ENCODE peak calls at places on chromosomes 11 and 22, in five cellular contexts. Y is cardiac muscle cell, A is breast epithelium, U is pancreas, T is endodermal cell. I is an unnamed sample.

GRCh38 chr11:76680517-76681425 is 10.2 kb upstream of the LRRC32 start:
- DNase-seq in Y (peak), A (no peak), U (peak), T (peak), I (no peak)

GRCh38 chr22:29606320-29606719 is 2.9 kb downstream of the NF2 start:
- DNase-seq in Y (no peak), A (no peak), U (no peak), T (no peak), I (no peak)

GRCh38 chr22:46050916-46051614 is 74.1 kb upstream of the WNT7B start:
- DNase-seq in Y (no peak), A (peak), U (peak), T (peak), I (no peak)

GRCh38 chr11:779955-780532 is 2.8 kb upstream of the GATD1 start:
- DNase-seq in Y (no peak), A (no peak), U (peak), T (no peak), I (no peak)

GRCh38 chr22:20143883-20144665 is 6.8 kb downstream of the CCDC188 start:
- DNase-seq in Y (no peak), A (no peak), U (no peak), T (no peak), I (no peak)

GRCh38 chr11:57311109-57311936 is 13.4 kb downstream of the TNKS1BP1 start:
- DNase-seq in Y (peak), A (peak), U (peak), T (peak), I (peak)

GRCh38 chr11:95711162-95711944 is 78.2 kb downstream of the FAM76B start:
- DNase-seq in Y (peak), A (no peak), U (no peak), T (no peak), I (peak)

GRCh38 chr22:36595154-36595553 is 66.2 kb upstream of the EIF3D start:
- DNase-seq in Y (no peak), A (no peak), U (no peak), T (peak), I (no peak)

GRCh38 chr22:49305966-49306631 is 521.6 kb downstream of the BRD1 start:
- DNase-seq in Y (no peak), A (peak), U (no peak), T (peak), I (no peak)

GRCh38 chr11:131240421-131240820 is 130.0 kb upstream of the NTM start:
- DNase-seq in Y (no peak), A (no peak), U (no peak), T (no peak), I (no peak)

DNA sequence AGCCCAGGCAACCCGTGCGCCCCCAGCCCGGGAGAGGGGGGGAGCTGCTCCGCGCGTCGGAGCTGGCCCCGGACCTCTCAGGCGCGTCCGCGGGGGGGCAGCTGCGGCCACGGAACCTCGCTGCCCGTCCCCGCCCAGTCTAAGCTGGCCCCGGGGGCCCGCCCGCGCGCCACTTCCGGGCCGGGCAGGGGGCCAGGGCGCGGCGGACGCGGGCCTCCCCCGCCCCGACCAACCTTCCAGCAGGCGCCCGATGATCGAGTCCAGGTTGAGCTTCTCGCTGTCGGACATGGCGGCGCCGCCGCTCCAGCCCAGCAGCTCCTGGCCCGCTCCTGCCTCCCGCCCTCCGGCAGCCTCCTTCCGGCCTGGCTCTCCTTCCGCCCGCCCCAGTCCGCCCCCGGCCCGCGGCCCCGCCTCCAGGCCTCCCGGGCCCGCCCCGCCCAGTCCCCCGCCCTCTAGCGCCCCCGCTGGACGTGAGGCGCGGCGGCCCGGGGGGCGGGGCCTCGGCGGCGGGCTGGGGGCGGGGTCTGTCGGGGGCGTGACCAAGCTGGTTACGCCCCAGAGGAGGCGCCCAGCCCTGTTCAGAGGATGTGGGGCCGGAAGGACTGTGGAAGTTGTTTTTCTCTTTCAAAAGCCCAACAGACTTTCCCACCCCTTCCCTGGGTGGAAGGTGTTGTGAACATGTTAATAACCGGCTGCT is at the start of gene PPP1CA:
- DNase-seq in Y (peak), A (peak), U (peak), T (peak), I (peak)
- TF ChIP-seq CTCF in Y (peak), A (no peak), U (peak), T (peak), I (peak)

GRCh38 chr11:18324381-18324780 is 2.0 kb downstream of the GTF2H1 start:
- DNase-seq in Y (no peak), A (no peak), U (no peak), T (no peak), I (no peak)
- H3K4me3 ChIP-seq in Y (no peak), A (peak), U (peak), T (peak), I (peak)

DNA sequence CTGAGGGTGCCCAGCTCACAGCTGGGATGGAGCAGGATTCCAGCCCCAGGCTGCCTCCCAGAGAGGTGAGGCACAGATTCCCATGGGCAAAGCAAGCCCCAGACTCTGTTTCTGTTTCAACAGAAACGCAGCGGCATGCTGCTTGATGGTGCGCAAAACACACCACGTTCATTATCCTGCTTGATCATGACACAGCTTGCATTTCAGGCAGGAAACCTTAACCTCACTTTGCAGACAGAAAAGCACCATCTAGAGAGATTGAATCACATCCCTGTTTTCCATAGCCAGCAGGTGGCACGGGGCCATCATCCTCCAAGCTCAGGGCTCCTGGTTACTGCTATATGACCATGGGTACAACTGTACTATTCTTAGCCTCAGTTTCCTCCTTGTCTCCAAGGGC is 110.2 kb downstream of the TP53I11 start:
- DNase-seq in Y (no peak), A (no peak), U (no peak), T (no peak), I (no peak)
- TF ChIP-seq CTCF in Y (no peak), A (no peak), U (no peak), T (no peak), I (no peak)

GRCh38 chr22:45008853-45009751 is 703 bp downstream of the PHF21B start:
- DNase-seq in Y (peak), A (no peak), U (no peak), T (peak), I (peak)

GRCh38 chr22:45007247-45007945 is 2.4 kb downstream of the PHF21B start:
- DNase-seq in Y (peak), A (no peak), U (no peak), T (peak), I (no peak)

GRCh38 chr22:45006873-45007246 is 2.9 kb downstream of the PHF21B start:
- DNase-seq in Y (no peak), A (no peak), U (no peak), T (no peak), I (no peak)

GRCh38 chr22:45007946-45008852 is 1.6 kb downstream of the PHF21B start:
- DNase-seq in Y (peak), A (no peak), U (no peak), T (peak), I (no peak)

GRCh38 chr22:45006101-45006872 is 3.5 kb downstream of the PHF21B start:
- DNase-seq in Y (peak), A (no peak), U (no peak), T (no peak), I (no peak)
- H3K4me3 ChIP-seq in Y (peak), A (peak), U (peak), T (peak), I (no peak)

GRCh38 chr22:17131686-17132085 is 10.5 kb upstream of the TMEM121B start:
- DNase-seq in Y (no peak), A (no peak), U (no peak), T (peak), I (no peak)
- TF ChIP-seq CTCF in Y (no peak), A (no peak), U (no peak), T (peak), I (no peak)

DNA sequence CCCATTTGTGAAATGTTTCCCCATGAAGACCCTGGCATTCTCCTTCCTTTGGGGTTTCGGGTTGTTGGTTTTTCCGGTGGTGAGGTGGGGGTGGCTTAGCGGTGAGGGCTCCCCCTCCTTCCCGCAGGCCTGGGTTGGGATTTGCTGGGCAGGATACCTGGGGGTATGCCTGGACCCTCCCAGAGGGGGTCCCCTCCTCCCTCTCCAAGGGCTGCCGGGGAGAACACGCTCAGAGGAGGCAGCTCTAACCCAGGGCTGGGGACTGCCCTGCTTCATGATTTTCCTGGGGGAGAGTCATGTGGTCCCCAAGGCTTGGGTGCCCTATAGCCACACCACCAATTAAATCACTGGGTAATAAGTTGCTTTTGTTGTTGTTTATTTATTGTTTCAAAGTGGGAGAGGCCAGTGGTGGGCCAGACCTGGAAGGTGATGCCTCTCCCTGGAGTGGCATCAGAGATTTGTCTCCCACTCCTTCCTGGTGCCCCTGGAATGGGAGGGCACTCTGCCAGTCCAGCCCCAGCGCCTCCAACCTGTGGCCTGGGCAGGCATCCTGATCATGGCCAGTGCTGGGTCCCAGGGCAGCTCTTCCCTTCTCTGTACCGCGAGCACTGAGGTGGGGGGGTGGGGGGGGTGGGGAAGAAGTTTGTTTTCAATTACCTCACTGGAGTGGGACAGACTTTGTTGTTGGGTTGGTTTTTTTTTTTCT is 1.3 kb upstream of the CLCF1 start:
- DNase-seq in Y (no peak), A (no peak), U (no peak), T (peak), I (no peak)
- H3K4me3 ChIP-seq in Y (no peak), A (peak), U (no peak), T (peak), I (no peak)

GRCh38 chr11:116339306-116339705 is 433.5 kb downstream of the BUD13 start:
- DNase-seq in Y (no peak), A (no peak), U (no peak), T (peak), I (no peak)

GRCh38 chr11:116342148-116342547 is 430.6 kb downstream of the BUD13 start:
- DNase-seq in Y (no peak), A (no peak), U (no peak), T (peak), I (no peak)

GRCh38 chr11:116348226-116348625 is 424.6 kb downstream of the BUD13 start:
- DNase-seq in Y (no peak), A (no peak), U (no peak), T (no peak), I (no peak)

GRCh38 chr11:116343270-116343669 is 429.5 kb downstream of the BUD13 start:
- DNase-seq in Y (no peak), A (no peak), U (no peak), T (no peak), I (no peak)
- TF ChIP-seq CTCF in Y (no peak), A (no peak), U (no peak), T (no peak), I (no peak)

GRCh38 chr11:41431784-41432183 is 27.7 kb downstream of the LRRC4C start:
- DNase-seq in Y (no peak), A (no peak), U (no peak), T (peak), I (no peak)
- H3K4me3 ChIP-seq in Y (no peak), A (no peak), U (no peak), T (no peak), I (no peak)

DNA sequence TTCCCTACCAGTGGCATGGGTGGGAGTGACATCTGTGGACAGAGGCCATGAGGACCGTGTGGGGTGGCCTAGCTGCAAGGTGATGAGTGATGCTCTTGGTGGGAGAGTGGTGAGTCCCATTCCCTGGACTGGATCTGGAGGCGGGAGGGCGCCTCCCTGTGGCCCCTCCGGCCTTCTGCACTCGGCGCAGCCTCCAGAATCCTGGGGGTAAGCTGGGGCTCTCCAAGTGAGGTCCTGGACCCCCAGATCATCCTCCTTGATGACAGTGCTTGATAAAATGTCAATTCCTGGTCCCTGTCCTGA is 32.3 kb upstream of the PRR5 start:
- DNase-seq in Y (peak), A (no peak), U (no peak), T (peak), I (no peak)
- TF ChIP-seq CTCF in Y (peak), A (no peak), U (no peak), T (peak), I (peak)